ENCODE peak calls at places on chromosomes 12 and 14, in five cellular contexts. T is neural progenitor cell, E is aorta, C is PC-3, B is fibroblast of lung. X is an unnamed sample.

GRCh38 chr12:58901664-58902063 is 18.6 kb downstream of the LRIG3 start:
- DNase-seq in T (no peak), E (no peak), C (no peak), B (no peak), X (no peak)

GRCh38 chr12:80282761-80283160 is 161.3 kb upstream of the PTPRQ start:
- DNase-seq in T (no peak), E (no peak), C (no peak), B (peak), X (no peak)

GRCh38 chr12:122887817-122888212 is 8.1 kb downstream of the VPS37B start:
- DNase-seq in T (no peak), E (no peak), C (no peak), B (no peak), X (no peak)

GRCh38 chr12:64609543-64610091 is 678 bp upstream of the RASSF3 start:
- DNase-seq in T (peak), E (no peak), C (peak), B (peak), X (no peak)

GRCh38 chr12:108515916-108516315 is 839 bp downstream of the FICD start:
- DNase-seq in T (no peak), E (no peak), C (peak), B (no peak), X (no peak)

GRCh38 chr14:69636051-69636639 is 24.7 kb downstream of the SUSD6 start:
- DNase-seq in T (no peak), E (no peak), C (no peak), B (no peak), X (no peak)

GRCh38 chr14:50725761-50726160 is 57.7 kb upstream of the SAV1 start:
- DNase-seq in T (no peak), E (no peak), C (no peak), B (no peak), X (no peak)

GRCh38 chr12:115472852-115473251 is 788.9 kb upstream of the TBX3 start:
- DNase-seq in T (no peak), E (no peak), C (no peak), B (no peak), X (no peak)

GRCh38 chr14:21171128-21171527 is 15.3 kb upstream of the OR5AU1 start:
- DNase-seq in T (no peak), E (no peak), C (no peak), B (no peak), X (no peak)

GRCh38 chr12:42552822-42553221 is 36.7 kb downstream of the PRICKLE1 start:
- DNase-seq in T (peak), E (no peak), C (no peak), B (no peak), X (no peak)

GRCh38 chr12:75694891-75695290 is 183.5 kb upstream of the KRR1 start:
- DNase-seq in T (no peak), E (no peak), C (peak), B (no peak), X (no peak)

GRCh38 chr14:21039585-21040369 is 2.4 kb upstream of the RNASE7 start:
- DNase-seq in T (peak), E (peak), C (peak), B (peak), X (no peak)

GRCh38 chr12:11688831-11689230 is 39.4 kb downstream of the ETV6 start:
- DNase-seq in T (no peak), E (no peak), C (no peak), B (peak), X (no peak)

GRCh38 chr12:96520767-96521166 is 31.4 kb downstream of the CFAP54 start:
- DNase-seq in T (no peak), E (no peak), C (peak), B (peak), X (no peak)

GRCh38 chr12:91817512-91817911 is 328.1 kb downstream of the BTG1 start:
- DNase-seq in T (no peak), E (no peak), C (peak), B (no peak), X (no peak)

GRCh38 chr14:36229262-36229661 is 52.7 kb upstream of the PTCSC3 start:
- DNase-seq in T (no peak), E (no peak), C (no peak), B (no peak), X (no peak)

GRCh38 chr14:39381366-39381765 is 50.9 kb downstream of the FBXO33 start:
- DNase-seq in T (no peak), E (no peak), C (no peak), B (no peak), X (no peak)

GRCh38 chr12:95385246-95385645 is 88.7 kb upstream of the METAP2 start:
- DNase-seq in T (peak), E (peak), C (no peak), B (peak), X (no peak)

GRCh38 chr14:23326491-23327332 is 5.5 kb downstream of the PABPN1 start:
- DNase-seq in T (no peak), E (no peak), C (no peak), B (no peak), X (no peak)

GRCh38 chr14:35369701-35370191 is 34.8 kb downstream of the NFKBIA start:
- DNase-seq in T (no peak), E (peak), C (peak), B (no peak), X (peak)

GRCh38 chr14:45065951-45066350 is 18.0 kb upstream of the PRPF39 start:
- DNase-seq in T (no peak), E (no peak), C (no peak), B (no peak), X (no peak)

GRCh38 chr12:70756791-70757190 is 119.6 kb upstream of the PTPRB start:
- DNase-seq in T (no peak), E (no peak), C (peak), B (no peak), X (no peak)

GRCh38 chr12:1488908-1489381 is 105.4 kb downstream of the FBXL14 start:
- DNase-seq in T (peak), E (no peak), C (no peak), B (peak), X (no peak)

GRCh38 chr14:31389947-31390346 is 30.4 kb downstream of the HEATR5A start:
- DNase-seq in T (no peak), E (no peak), C (no peak), B (no peak), X (no peak)

GRCh38 chr12:52171950-52172512 is 19.8 kb downstream of the KRT80 start:
- DNase-seq in T (peak), E (no peak), C (peak), B (no peak), X (no peak)

GRCh38 chr12:26740991-26741390 is 92.0 kb downstream of the ITPR2 start:
- DNase-seq in T (no peak), E (no peak), C (no peak), B (no peak), X (no peak)

GRCh38 chr12:5783274-5783920 is 161.7 kb downstream of the ANO2 start:
- DNase-seq in T (no peak), E (no peak), C (no peak), B (no peak), X (no peak)

GRCh38 chr12:119902084-119902509 is 25.0 kb upstream of the CIT start:
- DNase-seq in T (peak), E (peak), C (peak), B (peak), X (peak)

GRCh38 chr14:90554341-90554740 is 157.5 kb downstream of the CALM1 start:
- DNase-seq in T (no peak), E (peak), C (no peak), B (no peak), X (no peak)

DNA sequence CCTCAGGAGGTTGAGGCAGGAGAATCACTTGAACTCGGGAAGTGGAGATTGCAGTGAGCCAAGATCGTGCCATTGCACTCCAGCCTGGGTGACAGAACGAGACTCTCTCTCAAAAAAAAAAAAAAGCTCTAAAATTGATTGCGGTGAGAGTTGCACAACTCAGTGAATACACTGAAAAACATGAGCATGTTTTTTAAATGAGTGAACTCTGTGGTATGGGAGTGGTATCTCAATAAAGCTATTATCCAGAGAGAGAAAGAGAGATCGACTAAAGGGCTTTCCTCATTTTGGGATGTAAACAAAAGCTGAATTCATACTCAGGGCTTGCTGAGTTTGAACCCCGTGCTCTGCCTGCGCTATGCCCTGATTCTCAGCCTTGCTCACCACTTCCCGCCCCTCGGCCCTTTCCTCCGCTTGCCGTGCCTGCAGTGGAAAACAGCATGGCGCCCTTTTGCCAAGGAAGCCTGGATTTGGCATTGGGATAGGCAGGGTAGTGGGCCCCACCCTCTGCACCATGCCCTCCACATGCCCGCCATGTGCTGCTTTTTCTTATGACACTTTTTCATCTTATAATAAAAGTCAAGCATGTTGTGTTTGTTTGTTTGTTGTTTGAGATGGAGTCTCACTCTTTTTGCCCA is 102.5 kb downstream of the LGMN start:
- DNase-seq in T (no peak), E (no peak), C (peak), B (peak), X (no peak)
- H3K27ac ChIP-seq in T (no peak), E (peak), C (peak), B (peak), X (peak)

GRCh38 chr14:77822307-77822706 is 22.4 kb downstream of the ADCK1 start:
- DNase-seq in T (no peak), E (no peak), C (no peak), B (no peak), X (no peak)
- H3K27ac ChIP-seq in T (no peak), E (no peak), C (no peak), B (no peak), X (no peak)

GRCh38 chr12:111444314-111444705 is 38.6 kb downstream of the SH2B3 start:
- DNase-seq in T (no peak), E (no peak), C (no peak), B (no peak), X (no peak)

GRCh38 chr12:111443586-111443985 is 37.9 kb downstream of the SH2B3 start:
- DNase-seq in T (no peak), E (no peak), C (peak), B (no peak), X (peak)

GRCh38 chr12:111442301-111443045 is 36.8 kb downstream of the SH2B3 start:
- DNase-seq in T (no peak), E (peak), C (no peak), B (no peak), X (no peak)

GRCh38 chr12:111444706-111445310 is 39.1 kb downstream of the SH2B3 start:
- DNase-seq in T (peak), E (peak), C (no peak), B (no peak), X (no peak)

GRCh38 chr12:111443086-111443485 is 37.4 kb downstream of the SH2B3 start:
- DNase-seq in T (no peak), E (no peak), C (no peak), B (no peak), X (no peak)
- H3K27ac ChIP-seq in T (no peak), E (no peak), C (no peak), B (peak), X (peak)

GRCh38 chr14:70646705-70647104 is 5.0 kb downstream of the TTC9 start:
- DNase-seq in T (peak), E (no peak), C (no peak), B (no peak), X (no peak)
- H3K27ac ChIP-seq in T (no peak), E (no peak), C (no peak), B (no peak), X (no peak)

DNA sequence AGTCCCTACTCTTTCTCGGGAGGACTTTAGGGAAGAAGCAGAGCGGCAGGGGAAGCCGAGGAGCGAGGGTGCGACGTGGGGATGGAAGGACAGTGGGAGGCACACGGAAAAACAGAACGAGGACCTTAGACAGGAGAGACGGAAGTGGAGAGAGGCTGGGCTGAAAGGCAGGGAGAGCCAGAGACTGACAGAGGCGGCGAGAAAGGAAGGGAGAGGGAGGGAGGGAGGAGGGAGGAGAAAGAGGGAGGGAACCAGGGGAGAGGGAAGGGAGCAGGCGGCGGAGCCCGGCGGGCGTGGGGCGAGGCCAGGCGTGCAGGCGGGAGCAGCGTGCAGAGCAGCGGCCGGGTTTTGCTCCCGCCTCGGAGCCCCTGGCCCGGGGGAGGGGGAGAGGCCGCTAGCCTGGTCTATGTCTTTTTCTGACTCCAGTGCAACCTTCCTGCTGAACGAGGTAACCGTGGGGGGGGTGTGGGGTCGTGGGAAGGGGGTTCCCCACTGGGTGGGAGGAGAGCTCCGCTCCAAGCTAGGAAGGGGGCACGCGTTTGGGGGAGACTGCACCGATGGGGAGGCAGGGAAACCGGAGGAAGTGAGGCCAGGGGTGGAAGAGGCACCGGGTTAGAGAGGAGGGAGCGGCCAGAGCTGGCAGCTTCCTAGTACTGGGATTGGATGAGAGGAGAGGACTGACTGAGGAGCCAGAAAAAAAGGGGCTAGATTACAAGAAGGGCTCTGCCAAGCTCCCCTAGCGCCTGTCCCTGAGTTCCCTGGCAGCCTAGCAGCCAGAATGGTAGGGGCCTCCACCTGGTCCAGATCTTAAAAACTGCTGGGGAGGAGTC is 2.8 kb upstream of the CACNB3 start:
- DNase-seq in T (peak), E (peak), C (peak), B (peak), X (no peak)
- H3K27ac ChIP-seq in T (no peak), E (no peak), C (peak), B (peak), X (peak)

X was measured in epithelial cell of prostate.